ENCODE peak calls at places on chromosomes 1 and 21, in four cellular contexts. Z, X, V and S are unnamed samples.

GRCh38 chr1:29849038-29849750 is 612.9 kb downstream of the PTPRU start:
- DNase-seq in V (peak; percentile 80), X (peak; percentile 55), Z (no peak), S (peak; percentile 1)

GRCh38 chr1:24022611-24023359 is 42.7 kb upstream of the SRSF10 start:
- DNase-seq in V (no peak), X (no peak), Z (no peak), S (no peak)

GRCh38 chr1:83115785-83116184 is 883.1 kb downstream of the TTLL7 start:
- DNase-seq in Z (no peak), X (no peak), V (no peak), S (no peak)

GRCh38 chr1:95012389-95012788 is 60.4 kb downstream of the ALG14 start:
- DNase-seq in X (no peak), Z (no peak), V (no peak), S (no peak)

GRCh38 chr1:154943649-154944421 is 7.3 kb upstream of the PMVK start:
- DNase-seq in X (peak; percentile 57), Z (no peak), V (peak; percentile 95), S (peak; percentile 19)

GRCh38 chr1:214660900-214661299 is 57.9 kb downstream of the CENPF start:
- DNase-seq in V (peak; percentile 20), X (peak; percentile 6), Z (peak; percentile 61), S (peak; percentile 86)

GRCh38 chr1:214552174-214552608 is 789 bp upstream of the PTPN14 start:
- DNase-seq in X (peak; percentile 55), V (no peak), Z (no peak), S (peak; percentile 5)

GRCh38 chr1:30487042-30487441 is 236.3 kb downstream of the MATN1 start:
- DNase-seq in V (no peak), X (no peak), Z (no peak), S (no peak)

GRCh38 chr1:87292684-87293493 is 35.8 kb upstream of the LMO4 start:
- DNase-seq in X (peak; percentile 71), Z (peak; percentile 10), V (peak; percentile 85), S (peak; percentile 25)

GRCh38 chr1:38728176-38728908 is 131.2 kb downstream of the RRAGC start:
- DNase-seq in X (peak; percentile 28), Z (peak; percentile 63), V (no peak), S (peak; percentile 8)

GRCh38 chr1:225811622-225812487 is 1.9 kb downstream of the EPHX1 start:
- DNase-seq in Z (no peak), V (no peak), X (peak; percentile 53), S (no peak)

GRCh38 chr1:181021811-181022434 is 747 bp downstream of the STX6 start:
- DNase-seq in Z (peak; percentile 34), V (peak; percentile 75), X (peak; percentile 76), S (peak; percentile 57)

GRCh38 chr1:205162301-205162700 is 40.5 kb upstream of the RBBP5 start:
- DNase-seq in Z (no peak), V (no peak), X (no peak), S (no peak)

GRCh38 chr1:21531243-21531642 is 22.0 kb downstream of the ALPL start:
- DNase-seq in X (no peak), V (no peak), Z (no peak), S (no peak)

GRCh38 chr1:26010800-26011199 is 10.8 kb upstream of the EXTL1 start:
- DNase-seq in X (no peak), Z (no peak), V (no peak), S (no peak)

GRCh38 chr1:169711469-169712308 is at the start of gene SELL:
- DNase-seq in V (peak; percentile 91), X (peak; percentile 70), Z (peak; percentile 3), S (peak; percentile 42)

GRCh38 chr1:24702511-24703293 is 42.5 kb upstream of the CLIC4 start:
- DNase-seq in X (no peak), Z (no peak), V (no peak), S (no peak)

GRCh38 chr1:44110916-44111315 is 7.7 kb upstream of the KLF17 start:
- DNase-seq in X (no peak), Z (no peak), V (no peak), S (no peak)

GRCh38 chr1:98102369-98103030 is 181.7 kb upstream of the DPYD start:
- DNase-seq in Z (no peak), V (no peak), X (no peak), S (no peak)

GRCh38 chr1:153357853-153358690 is at the start of gene S100A9:
- DNase-seq in X (no peak), V (no peak), Z (no peak), S (no peak)

GRCh38 chr1:119115301-119115700 is 25.2 kb downstream of the WARS2 start:
- DNase-seq in V (no peak), Z (no peak), X (no peak), S (no peak)

GRCh38 chr1:115134850-115135484 is 45.7 kb upstream of the TSPAN2 start:
- DNase-seq in V (no peak), Z (no peak), X (no peak), S (no peak)

GRCh38 chr1:59135761-59136255 is 161.1 kb upstream of the FGGY start:
- DNase-seq in V (no peak), X (no peak), Z (no peak), S (no peak)

GRCh38 chr21:42474982-42475381 is 21.0 kb downstream of the RSPH1 start:
- DNase-seq in Z (no peak), V (no peak), X (no peak), S (no peak)

GRCh38 chr1:119773711-119774241 is 5.1 kb upstream of the HMGCS2 start:
- DNase-seq in Z (no peak), X (no peak), V (no peak), S (no peak)